ENCODE peak calls at places on chromosomes 12 and 14, in nine cellular contexts. L is GM23338; N is endothelial cell of umbilical vein; X is lower lobe of right lung; H is adrenal gland; I is WERI-Rb-1; Q is tibial nerve; O is Peyer's patch; D is CD8-positive, alpha-beta T cell. S is an unnamed sample.

GRCh38 chr12:95169368-95169767 is 47.9 kb downstream of the FGD6 start:
- DNase-seq in L (no peak), N (peak; percentile 96), X (no peak), H (peak; percentile 66), I (no peak), Q (no peak), O (peak; percentile 69), D (no peak), S (peak; percentile 54)

GRCh38 chr12:1880153-1880845 is 38.2 kb downstream of the CACNA2D4 start:
- DNase-seq in L (no peak), N (no peak), X (no peak), H (no peak), I (no peak), Q (no peak), O (no peak), D (no peak), S (peak; percentile 25)

GRCh38 chr14:23284654-23285529 is 1.0 kb downstream of the HOMEZ start:
- DNase-seq in L (no peak), N (no peak), X (no peak), H (no peak), I (no peak), Q (no peak), O (no peak), D (no peak), S (no peak)

GRCh38 chr12:7369274-7369729 is 65.4 kb downstream of the ACSM4 start:
- DNase-seq in L (no peak), N (no peak), X (peak; percentile 45), H (no peak), I (no peak), Q (no peak), O (no peak), D (no peak), S (no peak)

GRCh38 chr12:49662998-49663843 is 39.9 kb downstream of the PRPF40B start:
- DNase-seq in L (peak; percentile 83), N (peak; percentile 95), X (peak; percentile 75), H (peak; percentile 85), I (no peak), Q (no peak), O (peak; percentile 90), D (peak; percentile 65), S (peak; percentile 62)

GRCh38 chr12:54394281-54394719 is 9.8 kb upstream of the ZNF385A start:
- DNase-seq in L (peak; percentile 96), N (no peak), X (no peak), H (no peak), I (peak; percentile 82), Q (no peak), O (peak; percentile 77), D (no peak), S (no peak)

GRCh38 chr14:99270491-99271287 is 1.3 kb downstream of the BCL11B start:
- DNase-seq in L (peak; percentile 85), N (no peak), X (no peak), H (no peak), I (no peak), Q (no peak), O (no peak), D (no peak), S (no peak)

GRCh38 chr12:4449862-4450222 is 4.2 kb upstream of the FGF6 start:
- DNase-seq in L (no peak), N (no peak), X (no peak), H (no peak), I (no peak), Q (no peak), O (no peak), D (no peak), S (no peak)

GRCh38 chr12:25004447-25004846 is 55.5 kb upstream of the BCAT1 start:
- DNase-seq in L (no peak), N (no peak), X (no peak), H (no peak), I (no peak), Q (no peak), O (no peak), D (no peak), S (no peak)

GRCh38 chr14:72518809-72519377 is 375.0 kb downstream of the DPF3 start:
- DNase-seq in L (no peak), N (no peak), X (no peak), H (no peak), I (no peak), Q (no peak), O (peak; percentile 53), D (peak; percentile 9), S (no peak)

GRCh38 chr12:47736877-47737676 is 11.8 kb upstream of the ENDOU start:
- DNase-seq in L (no peak), N (peak; percentile 14), X (peak; percentile 91), H (peak; percentile 96), I (no peak), Q (peak; percentile 82), O (peak; percentile 71), D (no peak), S (peak; percentile 89)

GRCh38 chr12:32533971-32534590 is 134.7 kb downstream of the FGD4 start:
- DNase-seq in L (peak; percentile 52), N (peak; percentile 89), X (no peak), H (peak; percentile 79), I (peak; percentile 16), Q (peak; percentile 49), O (peak; percentile 88), D (no peak), S (peak; percentile 84)

GRCh38 chr12:46212108-46212982 is 56.5 kb downstream of the SLC38A1 start:
- DNase-seq in L (no peak), N (no peak), X (no peak), H (no peak), I (no peak), Q (no peak), O (no peak), D (no peak), S (no peak)

GRCh38 chr12:6751767-6752166 is 1.2 kb downstream of the MLF2 start:
- DNase-seq in L (no peak), N (no peak), X (no peak), H (no peak), I (no peak), Q (no peak), O (no peak), D (no peak), S (no peak)

GRCh38 chr12:2692156-2692555 is 102.6 kb upstream of the FKBP4 start:
- DNase-seq in L (no peak), N (no peak), X (no peak), H (no peak), I (no peak), Q (no peak), O (no peak), D (no peak), S (no peak)

GRCh38 chr12:113134521-113134951 is 1.0 kb downstream of the RASAL1 start:
- DNase-seq in L (no peak), N (no peak), X (peak; percentile 24), H (no peak), I (no peak), Q (no peak), O (no peak), D (no peak), S (no peak)

GRCh38 chr12:45938566-45938965 is 51.8 kb downstream of the SCAF11 start:
- DNase-seq in L (no peak), N (peak; percentile 42), X (no peak), H (no peak), I (no peak), Q (no peak), O (no peak), D (no peak), S (no peak)

GRCh38 chr14:59570122-59570521 is 6.5 kb downstream of the CCDC175 start:
- DNase-seq in L (no peak), N (no peak), X (no peak), H (no peak), I (no peak), Q (no peak), O (no peak), D (no peak), S (no peak)

GRCh38 chr12:121283388-121283787 is 13.1 kb downstream of the CAMKK2 start:
- DNase-seq in L (no peak), N (no peak), X (no peak), H (no peak), I (no peak), Q (no peak), O (no peak), D (no peak), S (no peak)

GRCh38 chr12:27541031-27541719 is 17.2 kb downstream of the PPFIBP1 start:
- DNase-seq in L (peak; percentile 70), N (no peak), X (no peak), H (no peak), I (no peak), Q (no peak), O (no peak), D (no peak), S (no peak)

GRCh38 chr12:402127-402456 is 648 bp downstream of the CCDC77 start:
- DNase-seq in L (peak; percentile 59), N (peak; percentile 67), X (no peak), H (no peak), I (peak; percentile 29), Q (no peak), O (no peak), D (no peak), S (no peak)
- TF ChIP-seq CTCF in L (peak; percentile 42), N (peak; percentile 15), X (no peak), H (no peak), I (peak; percentile 39), Q (no peak), O (no peak), D (no peak), S (no peak)

GRCh38 chr14:92800525-92800924 is 6.4 kb downstream of the GOLGA5 start:
- DNase-seq in L (no peak), N (no peak), X (no peak), H (no peak), I (no peak), Q (no peak), O (no peak), D (no peak), S (no peak)
- H3K36me3 ChIP-seq in L (no peaks in the 10 kb centered on the region), N (no peaks in the 10 kb centered on the region), X (peaks cover 35% of the 10 kb centered on the region), H (no peaks in the 10 kb centered on the region), I (peaks cover 6% of the 10 kb centered on the region), Q (peaks cover 39% of the 10 kb centered on the region), O (no peaks in the 10 kb centered on the region), D (no peaks in the 10 kb centered on the region), S (no peaks in the 10 kb centered on the region)

GRCh38 chr12:116303929-116304328 is 26.4 kb upstream of the MED13L start:
- DNase-seq in L (no peak), N (no peak), X (no peak), H (no peak), I (no peak), Q (no peak), O (no peak), D (no peak), S (no peak)
- TF ChIP-seq CTCF in L (no peak), N (no peak), X (no peak), H (no peak), I (no peak), Q (no peak), O (no peak), D (no peak), S (no peak)

DNA sequence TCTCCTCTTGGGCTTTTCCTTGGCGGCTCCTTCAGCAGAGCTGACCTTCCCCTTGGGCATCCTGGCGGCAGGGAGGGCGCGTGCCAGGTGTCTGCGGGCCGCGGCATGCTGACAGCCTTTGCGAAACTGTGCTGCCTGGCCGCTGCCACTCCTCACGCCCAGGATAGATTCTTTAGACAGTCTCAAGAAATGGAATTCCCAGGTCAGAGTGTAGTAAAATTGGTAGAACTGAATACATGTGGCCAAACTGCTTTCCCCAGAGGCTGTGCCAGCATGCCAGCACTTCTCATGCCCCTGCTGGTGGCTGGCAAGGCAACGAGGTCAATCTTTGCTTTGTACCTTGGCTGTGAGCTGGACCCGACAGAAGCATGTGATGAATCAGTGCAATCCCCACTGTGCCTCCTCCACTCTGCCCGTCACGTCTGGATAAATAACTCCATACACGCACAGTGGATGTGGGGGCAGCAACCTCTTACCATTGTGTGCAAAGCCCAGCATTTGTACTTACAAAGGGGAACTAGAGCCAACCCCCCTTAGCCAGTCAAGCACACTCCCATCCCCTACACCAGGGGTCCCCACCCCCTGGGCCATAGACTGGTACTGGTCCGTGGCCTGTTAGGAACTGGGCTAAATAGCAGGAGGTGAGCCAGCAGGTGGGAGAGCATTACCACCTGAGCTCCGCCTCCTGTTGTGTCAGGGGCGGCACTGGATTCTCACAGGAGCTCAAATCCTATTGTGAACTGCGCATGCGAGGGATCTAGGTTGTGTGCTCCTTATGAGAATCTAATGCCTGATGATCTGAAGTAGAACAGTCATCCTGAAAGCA is 90.9 kb downstream of the ACTN1 start:
- DNase-seq in L (no peak), N (no peak), X (no peak), H (no peak), I (no peak), Q (no peak), O (peak; percentile 42), D (no peak), S (no peak)
- H3K36me3 ChIP-seq in L (peaks cover 37% of the 10 kb centered on the region), N (peaks cover 71% of the 10 kb centered on the region), X (peaks cover 95% of the 10 kb centered on the region), H (no peaks in the 10 kb centered on the region), I (peaks cover 3% of the 10 kb centered on the region), Q (peaks cover 81% of the 10 kb centered on the region), O (no peaks in the 10 kb centered on the region), D (peaks cover 71% of the 10 kb centered on the region), S (peaks cover 53% of the 10 kb centered on the region)